ENCODE peak calls at places on chromosomes 11 and 22, in ten cellular contexts. H, R, L, C, Q, O, E, A, W and K are unnamed samples.

GRCh38 chr11:70709596-70709995 is 311.3 kb downstream of the CTTN start:
- DNase-seq in L (no peak), W (no peak), Q (no peak), A (no peak), O (no peak), H (no peak), C (no peak), E (no peak), R (no peak), K (no peak)

GRCh38 chr22:32311551-32312071 is 46.1 kb upstream of the RFPL3 start:
- DNase-seq in E (no peak), A (no peak), R (no peak), C (no peak), O (no peak), H (peak), Q (no peak), W (no peak), L (no peak), K (no peak)

GRCh38 chr11:5369793-5370192 is 13.8 kb upstream of the OR51M1 start:
- DNase-seq in A (peak), W (no peak), L (peak), C (peak), R (peak), H (no peak), O (peak), Q (no peak), E (peak), K (no peak)

GRCh38 chr11:17351510-17352176 is at the start of gene NCR3LG1:
- DNase-seq in E (no peak), W (peak), Q (peak), A (peak), R (peak), H (peak), O (peak), C (peak), L (peak), K (no peak)

GRCh38 chr11:100619484-100619883 is 67.6 kb upstream of the ARHGAP42 start:
- DNase-seq in L (peak), R (peak), Q (no peak), W (no peak), A (peak), H (no peak), E (no peak), O (no peak), C (peak), K (no peak)

GRCh38 chr11:65915101-65915820 is 3.6 kb downstream of the C11orf68 start:
- DNase-seq in H (no peak), Q (no peak), W (no peak), L (no peak), A (no peak), C (no peak), O (peak), E (no peak), R (no peak), K (no peak)

GRCh38 chr11:125464671-125465070 is 31.4 kb downstream of the FEZ1 start:
- DNase-seq in A (no peak), Q (no peak), E (no peak), R (no peak), H (no peak), C (no peak), O (no peak), L (no peak), W (no peak), K (no peak)

GRCh38 chr11:1749787-1750351 is 526 bp downstream of the IFITM10 start:
- DNase-seq in R (peak), C (peak), L (peak), O (peak), Q (no peak), A (no peak), H (peak), W (peak), E (peak), K (no peak)

GRCh38 chr11:128662960-128663359 is 30.9 kb upstream of the FLI1 start:
- DNase-seq in R (no peak), C (no peak), E (no peak), O (no peak), A (no peak), H (no peak), W (no peak), L (no peak), Q (no peak), K (no peak)

GRCh38 chr22:28759861-28760560 is 12.5 kb upstream of the CCDC117 start:
- DNase-seq in E (no peak), A (peak), W (no peak), C (no peak), L (no peak), R (no peak), H (no peak), Q (no peak), O (no peak), K (no peak)

GRCh38 chr11:72844356-72844755 is 30.1 kb downstream of the ATG16L2 start:
- DNase-seq in O (peak), A (no peak), L (peak), Q (no peak), C (no peak), R (peak), H (no peak), W (peak), E (no peak), K (no peak)

GRCh38 chr11:12430351-12430750 is 53.0 kb downstream of the PARVA start:
- DNase-seq in W (no peak), L (peak), A (no peak), C (peak), O (peak), H (no peak), Q (no peak), R (peak), E (no peak), K (peak)

GRCh38 chr22:46681010-46681409 is 57.0 kb downstream of the CERK start:
- DNase-seq in Q (no peak), C (no peak), A (peak), O (no peak), E (no peak), L (no peak), W (no peak), H (no peak), R (no peak), K (no peak)

GRCh38 chr22:46758867-46759290 is 3.6 kb upstream of the TBC1D22A start:
- DNase-seq in R (peak), O (peak), E (no peak), H (peak), L (peak), C (peak), W (no peak), Q (no peak), A (peak), K (peak)

GRCh38 chr11:12674571-12674935 is 332 bp downstream of the TEAD1 start:
- DNase-seq in R (no peak), W (no peak), A (peak), C (no peak), Q (no peak), L (peak), E (no peak), O (no peak), H (no peak), K (no peak)

GRCh38 chr11:71489311-71490043 is 36.5 kb downstream of the NADSYN1 start:
- DNase-seq in O (peak), C (peak), E (no peak), L (no peak), A (no peak), H (no peak), W (no peak), Q (no peak), R (peak), K (no peak)

GRCh38 chr22:22158207-22158816 is 86.3 kb upstream of the VPREB1 start:
- DNase-seq in W (no peak), O (no peak), L (no peak), R (no peak), E (no peak), H (no peak), A (no peak), C (no peak), Q (no peak), K (no peak)

GRCh38 chr11:15864021-15864805 is 492.1 kb downstream of the SOX6 start:
- DNase-seq in E (no peak), Q (no peak), A (peak), C (no peak), R (no peak), O (no peak), L (no peak), H (no peak), W (no peak), K (no peak)

GRCh38 chr11:73760066-73760679 is 701 bp downstream of the RAB6A start:
- DNase-seq in A (peak), R (peak), H (peak), O (peak), Q (peak), W (no peak), E (no peak), L (peak), C (peak), K (no peak)

GRCh38 chr22:45262195-45262930 is 21.7 kb upstream of the KIAA0930 start:
- DNase-seq in W (no peak), E (no peak), H (no peak), O (no peak), A (no peak), R (no peak), Q (no peak), L (no peak), C (no peak), K (no peak)

GRCh38 chr22:36850016-36850415 is 10.8 kb upstream of the NCF4 start:
- DNase-seq in Q (no peak), L (no peak), W (no peak), H (no peak), R (no peak), A (no peak), O (no peak), C (no peak), E (no peak), K (no peak)

GRCh38 chr22:50084570-50084969 is 656 bp downstream of the MLC1 start:
- DNase-seq in O (no peak), R (no peak), A (no peak), L (no peak), W (no peak), H (no peak), E (no peak), C (no peak), Q (no peak), K (no peak)

GRCh38 chr11:46642627-46643335 is 25.4 kb downstream of the ATG13 start:
- DNase-seq in E (no peak), R (no peak), L (no peak), W (no peak), H (no peak), A (no peak), Q (no peak), O (no peak), C (no peak), K (no peak)

GRCh38 chr11:105937738-105938137 is 84.3 kb downstream of the MSANTD4 start:
- DNase-seq in C (peak), E (no peak), H (no peak), O (peak), W (peak), L (no peak), Q (no peak), R (peak), A (peak), K (no peak)

GRCh38 chr11:134339756-134340155 is 8.0 kb downstream of the GLB1L2 start:
- DNase-seq in H (no peak), C (no peak), W (no peak), E (no peak), R (no peak), A (no peak), Q (no peak), O (no peak), L (no peak), K (no peak)

GRCh38 chr22:49826603-49827306 is 918 bp downstream of the BRD1 start:
- DNase-seq in H (no peak), R (peak), E (no peak), C (peak), A (peak), O (peak), L (peak), Q (no peak), W (no peak), K (no peak)

GRCh38 chr11:118947999-118948398 is 8.1 kb upstream of the UPK2 start:
- DNase-seq in O (no peak), R (no peak), L (no peak), C (no peak), E (no peak), A (no peak), W (no peak), Q (no peak), H (no peak), K (no peak)

GRCh38 chr11:132131051-132131450 is 760.6 kb downstream of the NTM start:
- DNase-seq in Q (no peak), H (no peak), O (no peak), R (no peak), L (no peak), E (no peak), W (no peak), A (no peak), C (no peak), K (no peak)

GRCh38 chr11:2929511-2929879 is 275 bp upstream of the PHLDA2 start:
- DNase-seq in A (no peak), O (peak), L (peak), R (peak), W (no peak), E (no peak), H (peak), C (peak), Q (peak), K (no peak)

GRCh38 chr11:117319214-117319840 is 3.3 kb upstream of the BACE1 start:
- DNase-seq in L (peak), Q (no peak), W (no peak), O (peak), C (peak), A (no peak), E (peak), R (peak), H (no peak), K (peak)

GRCh38 chr22:40361100-40361499 is 9.3 kb upstream of the SGSM3 start:
- DNase-seq in A (no peak), H (no peak), R (no peak), L (no peak), W (no peak), E (no peak), C (no peak), O (no peak), Q (no peak), K (no peak)

GRCh38 chr22:45576273-45576625 is 73.6 kb downstream of the FBLN1 start:
- DNase-seq in Q (no peak), C (no peak), H (peak), A (no peak), E (no peak), O (no peak), W (no peak), R (no peak), L (no peak), K (no peak)

GRCh38 chr11:61488651-61489291 is 19.8 kb upstream of the LRRC10B start:
- DNase-seq in C (peak), R (no peak), L (peak), W (no peak), H (peak), A (peak), Q (no peak), O (peak), E (no peak), K (peak)

GRCh38 chr11:86490582-86490981 is 115.9 kb downstream of the CCDC81 start:
- DNase-seq in R (no peak), H (no peak), E (no peak), O (peak), L (peak), Q (no peak), W (no peak), C (peak), A (no peak), K (no peak)

GRCh38 chr22:37982151-37982838 is 2.1 kb downstream of the SOX10 start:
- DNase-seq in O (no peak), H (no peak), Q (no peak), E (no peak), A (no peak), L (no peak), C (no peak), W (no peak), R (no peak), K (no peak)
- H3K4me3 ChIP-seq in O (no peak), H (no peak), Q (no peak), E (no peak), A (peak), L (no peak), C (no peak), W (no peak), R (no peak), K (no peak)

DNA sequence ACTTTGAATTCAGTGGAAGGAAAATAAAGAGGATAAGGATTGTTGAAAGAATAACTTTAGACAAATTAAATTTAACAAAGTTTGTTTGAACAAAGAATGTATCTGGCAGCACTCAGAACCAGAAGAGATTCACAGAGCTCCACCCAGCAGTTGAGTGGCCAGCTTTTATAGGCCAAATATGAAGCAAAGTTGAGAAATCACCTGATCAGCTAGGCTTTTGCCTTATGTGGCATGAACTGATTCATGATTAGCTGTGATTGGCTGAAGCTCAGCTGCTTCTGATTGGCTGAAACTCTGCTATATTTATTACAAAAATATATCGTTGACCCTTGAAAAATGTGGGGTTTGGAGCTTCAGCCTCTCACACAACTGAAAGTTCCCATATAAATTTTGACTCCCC is 62.6 kb downstream of the PIWIL4 start:
- DNase-seq in R (no peak), Q (no peak), L (no peak), O (peak), W (no peak), H (no peak), A (no peak), C (peak), E (no peak), K (no peak)
- H3K4me3 ChIP-seq in R (no peak), Q (no peak), L (no peak), O (no peak), W (no peak), H (no peak), A (no peak), C (no peak), E (no peak), K (no peak)

GRCh38 chr11:92225563-92226308 is 1.1 kb downstream of the FAT3 start:
- DNase-seq in O (peak), C (peak), H (peak), L (peak), W (no peak), R (no peak), A (peak), E (no peak), Q (no peak), K (no peak)
- H3K4me3 ChIP-seq in O (peak), C (peak), H (peak), L (peak), W (peak), R (peak), A (peak), E (peak), Q (peak), K (peak)

GRCh38 chr11:121023848-121024751 is at the start of gene TBCEL:
- DNase-seq in E (no peak), Q (peak), W (peak), O (peak), L (peak), A (peak), R (peak), C (peak), H (peak), K (peak)

GRCh38 chr11:121029813-121030445 is 6.0 kb downstream of the TBCEL start:
- DNase-seq in A (no peak), W (no peak), E (no peak), C (no peak), Q (no peak), H (no peak), O (no peak), R (no peak), L (no peak), K (no peak)

GRCh38 chr11:121029153-121029552 is 5.3 kb downstream of the TBCEL start:
- DNase-seq in W (no peak), R (no peak), H (no peak), L (no peak), C (no peak), Q (no peak), E (no peak), O (no peak), A (no peak), K (no peak)

DNA sequence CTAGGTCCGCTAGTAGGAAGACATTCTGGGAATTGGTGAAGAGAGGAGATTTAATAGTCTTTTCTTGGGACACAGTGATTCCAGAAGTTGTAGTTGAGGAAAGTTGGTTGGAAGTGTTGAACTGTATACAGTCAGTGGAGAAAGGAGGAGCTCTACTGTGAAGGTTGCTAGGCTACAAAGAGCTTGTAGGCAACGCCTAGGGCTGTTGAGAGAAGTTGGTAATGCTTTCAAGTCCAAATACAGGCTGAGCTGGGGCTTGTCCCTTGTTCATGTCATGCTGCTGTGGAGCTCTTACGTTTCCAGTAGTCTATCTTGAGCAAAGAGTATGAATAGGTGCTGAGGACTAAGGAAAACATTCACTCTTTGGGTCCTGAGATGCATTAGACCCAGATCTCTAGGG is 1.1 kb downstream of the TBCEL start:
- DNase-seq in E (no peak), H (no peak), R (no peak), L (peak), C (peak), W (no peak), O (peak), Q (peak), A (peak), K (no peak)
- H3K4me3 ChIP-seq in E (peak), H (peak), R (peak), L (peak), C (peak), W (peak), O (peak), Q (peak), A (peak), K (peak)

DNA sequence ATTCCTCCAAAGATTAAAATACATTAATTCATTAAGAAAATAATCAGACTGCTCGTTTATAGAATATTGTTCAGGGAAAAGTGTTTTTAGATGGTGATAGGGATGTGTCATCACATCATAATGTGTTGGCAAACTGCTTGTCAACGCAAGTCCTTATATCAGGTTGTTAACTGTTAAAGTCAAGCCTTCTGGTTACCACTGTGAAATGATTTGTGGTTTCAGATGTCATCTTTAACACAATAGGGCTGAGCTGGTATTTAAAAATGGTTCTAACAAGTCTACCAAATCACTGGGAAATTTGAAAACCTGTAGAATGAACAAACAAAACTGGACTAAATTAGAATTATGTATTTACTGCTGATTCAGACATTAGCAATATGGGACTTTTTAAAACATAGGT is 2.4 kb upstream of the MMP13 start:
- DNase-seq in W (no peak), H (no peak), A (no peak), E (no peak), O (peak), C (no peak), R (no peak), Q (no peak), L (no peak), K (no peak)
- H3K4me3 ChIP-seq in W (no peak), H (no peak), A (no peak), E (no peak), O (no peak), C (no peak), R (no peak), Q (no peak), L (no peak), K (no peak)

GRCh38 chr11:93541154-93541553 is 2.0 kb downstream of the SMCO4 start:
- DNase-seq in O (no peak), H (no peak), A (no peak), W (no peak), R (no peak), E (no peak), L (no peak), C (no peak), Q (no peak), K (no peak)

GRCh38 chr11:93536346-93536871 is 6.8 kb downstream of the SMCO4 start:
- DNase-seq in L (peak), R (no peak), W (no peak), Q (no peak), O (peak), C (no peak), A (no peak), H (no peak), E (no peak), K (no peak)

GRCh38 chr11:93537767-93538261 is 5.4 kb downstream of the SMCO4 start:
- DNase-seq in H (no peak), L (no peak), Q (peak), E (no peak), R (no peak), O (peak), W (no peak), A (no peak), C (no peak), K (no peak)

GRCh38 chr11:93540337-93540736 is 2.9 kb downstream of the SMCO4 start:
- DNase-seq in W (no peak), E (no peak), R (no peak), Q (no peak), A (no peak), O (no peak), H (no peak), C (no peak), L (no peak), K (no peak)

DNA sequence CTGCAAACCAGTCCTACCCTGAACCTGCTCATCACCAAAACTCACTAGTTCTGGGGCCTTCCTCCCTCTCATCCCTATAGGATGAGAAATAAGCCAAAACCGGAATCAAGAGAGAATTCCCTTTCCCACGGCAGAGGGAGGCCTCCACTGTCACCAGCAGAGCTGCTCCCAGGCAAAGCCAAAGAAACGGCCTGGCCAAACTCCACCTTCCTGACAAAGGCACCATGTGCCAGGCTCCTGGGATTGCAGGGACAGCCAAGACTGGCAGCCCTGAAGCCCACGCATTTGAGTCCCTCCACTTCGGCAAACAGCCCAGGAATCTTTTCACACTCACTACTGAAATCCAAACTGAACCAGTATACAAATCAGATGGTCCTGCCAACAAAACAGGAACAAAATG is 6.2 kb downstream of the SMCO4 start:
- DNase-seq in Q (no peak), C (no peak), O (no peak), R (no peak), H (no peak), E (no peak), L (no peak), W (no peak), A (peak), K (no peak)
- H3K4me3 ChIP-seq in Q (no peak), C (no peak), O (no peak), R (no peak), H (no peak), E (no peak), L (no peak), W (no peak), A (no peak), K (no peak)

GRCh38 chr11:107711861-107712260 is at the start of gene SLN:
- DNase-seq in L (no peak), E (no peak), C (no peak), O (no peak), W (no peak), A (no peak), H (no peak), Q (no peak), R (no peak), K (no peak)
- H3K4me3 ChIP-seq in L (no peak), E (no peak), C (no peak), O (no peak), W (no peak), A (no peak), H (no peak), Q (no peak), R (no peak), K (no peak)